ENCODE peak calls at places on chromosomes 6 and 20, in seven cellular contexts. M is M059J, G is left ventricle myocardium inferior, X is amniotic stem cell, O is transverse colon, R is IMR-90, P is NCI-H2171. Q is an unnamed sample.

GRCh38 chr6:130760006-130760405 is 67.2 kb upstream of the SMLR1 start:
- DNase-seq in M (peak), G (no peak), X (no peak), O (no peak), R (peak), P (no peak), Q (peak)

GRCh38 chr6:6270948-6271347 is 49.5 kb downstream of the F13A1 start:
- DNase-seq in M (no peak), G (no peak), X (no peak), O (no peak), R (no peak), P (no peak), Q (no peak)

GRCh38 chr20:51385941-51386530 is 156.5 kb downstream of the NFATC2 start:
- DNase-seq in M (peak), G (no peak), X (peak), O (peak), R (peak), P (no peak), Q (no peak)

GRCh38 chr6:33427585-33428218 is 7.8 kb downstream of the SYNGAP1 start:
- DNase-seq in M (peak), G (peak), X (no peak), O (peak), R (no peak), P (no peak), Q (no peak)

GRCh38 chr6:35024601-35025054 is 116.5 kb downstream of the TCP11 start:
- DNase-seq in M (peak), G (peak), X (no peak), O (peak), R (peak), P (no peak), Q (peak)

GRCh38 chr6:170146640-170147039 is 144.2 kb downstream of the DLL1 start:
- DNase-seq in M (no peak), G (no peak), X (no peak), O (no peak), R (no peak), P (no peak), Q (no peak)

GRCh38 chr6:31125162-31125561 is 4.9 kb upstream of the CDSN start:
- DNase-seq in M (peak), G (peak), X (no peak), O (no peak), R (peak), P (no peak), Q (no peak)

GRCh38 chr6:125095501-125096301 is 57.9 kb upstream of the TPD52L1 start:
- DNase-seq in M (peak), G (no peak), X (no peak), O (no peak), R (peak), P (no peak), Q (no peak)

GRCh38 chr6:100276311-100277057 is 188.2 kb downstream of the SIM1 start:
- DNase-seq in M (peak), G (no peak), X (no peak), O (no peak), R (no peak), P (no peak), Q (no peak)

GRCh38 chr6:82088978-82089855 is 158.3 kb downstream of the IBTK start:
- DNase-seq in M (no peak), G (no peak), X (no peak), O (no peak), R (peak), P (no peak), Q (no peak)

GRCh38 chr6:154569136-154569862 is 58.8 kb upstream of the CNKSR3 start:
- DNase-seq in M (no peak), G (no peak), X (no peak), O (no peak), R (no peak), P (no peak), Q (no peak)

GRCh38 chr6:121093928-121094327 is 240.4 kb downstream of the TBC1D32 start:
- DNase-seq in M (peak), G (no peak), X (peak), O (no peak), R (peak), P (no peak), Q (no peak)

GRCh38 chr6:134875367-134875766 is 74.5 kb downstream of the ALDH8A1 start:
- DNase-seq in M (peak), G (no peak), X (no peak), O (no peak), R (peak), P (no peak), Q (no peak)

GRCh38 chr6:153790881-153791473 is 248.1 kb upstream of the OPRM1 start:
- DNase-seq in M (peak), G (no peak), X (no peak), O (no peak), R (no peak), P (no peak), Q (no peak)

GRCh38 chr20:50172347-50173013 is 18.1 kb upstream of the CEBPB start:
- DNase-seq in M (peak), G (peak), X (no peak), O (peak), R (peak), P (no peak), Q (peak)

GRCh38 chr6:73513496-73513854 is 7.4 kb downstream of the EEF1A1 start:
- DNase-seq in M (peak), G (no peak), X (no peak), O (no peak), R (peak), P (no peak), Q (no peak)

GRCh38 chr6:28758046-28758817 is 165.6 kb downstream of the TRIM27 start:
- DNase-seq in M (peak), G (no peak), X (peak), O (no peak), R (peak), P (no peak), Q (no peak)

GRCh38 chr20:21505161-21505809 is 8.6 kb downstream of the NKX2-2 start:
- DNase-seq in M (peak), G (peak), X (no peak), O (peak), R (peak), P (peak), Q (peak)

GRCh38 chr6:89084954-89085353 is 4.4 kb downstream of the PNRC1 start:
- DNase-seq in M (peak), G (no peak), X (no peak), O (no peak), R (peak), P (no peak), Q (no peak)

GRCh38 chr6:42390228-42390934 is 61.3 kb downstream of the TRERF1 start:
- DNase-seq in M (no peak), G (no peak), X (no peak), O (peak), R (no peak), P (no peak), Q (no peak)

GRCh38 chr6:74879234-74879633 is 326.6 kb downstream of the COL12A1 start:
- DNase-seq in M (peak), G (no peak), X (peak), O (no peak), R (peak), P (no peak), Q (no peak)

GRCh38 chr6:33620158-33620583 is 951 bp upstream of the ITPR3 start:
- DNase-seq in M (peak), G (no peak), X (no peak), O (peak), R (no peak), P (no peak), Q (no peak)

GRCh38 chr20:50689864-50690263 is 1.5 kb downstream of the RIPOR3 start:
- DNase-seq in M (peak), G (peak), X (no peak), O (no peak), R (no peak), P (peak), Q (no peak)

GRCh38 chr6:39892490-39893129 is 41.7 kb downstream of the MOCS1 start:
- DNase-seq in M (peak), G (peak), X (peak), O (peak), R (peak), P (no peak), Q (peak)

GRCh38 chr6:157001716-157002115 is 224.5 kb downstream of the ARID1B start:
- DNase-seq in M (no peak), G (no peak), X (no peak), O (no peak), R (no peak), P (no peak), Q (no peak)

GRCh38 chr20:48523191-48523757 is 304.5 kb downstream of the PREX1 start:
- DNase-seq in M (peak), G (no peak), X (no peak), O (no peak), R (peak), P (no peak), Q (peak)

GRCh38 chr6:151616600-151616999 is 122.8 kb downstream of the CCDC170 start:
- DNase-seq in M (no peak), G (no peak), X (no peak), O (no peak), R (no peak), P (no peak), Q (no peak)

GRCh38 chr20:18679020-18679419 is 91.2 kb downstream of the DTD1 start:
- DNase-seq in M (peak), G (no peak), X (no peak), O (no peak), R (peak), P (no peak), Q (peak)

GRCh38 chr20:24651171-24651972 is 181.9 kb downstream of the SYNDIG1 start:
- DNase-seq in M (peak), G (no peak), X (peak), O (no peak), R (peak), P (no peak), Q (no peak)

GRCh38 chr6:3908961-3909360 is 59.8 kb downstream of the FAM50B start:
- DNase-seq in M (no peak), G (no peak), X (no peak), O (no peak), R (no peak), P (no peak), Q (no peak)

GRCh38 chr6:136095961-136096360 is 154.2 kb downstream of the MTFR2 start:
- DNase-seq in M (no peak), G (peak), X (no peak), O (no peak), R (no peak), P (no peak), Q (no peak)

GRCh38 chr20:11553603-11554002 is 364.1 kb upstream of the BTBD3 start:
- DNase-seq in M (peak), G (no peak), X (no peak), O (no peak), R (peak), P (no peak), Q (no peak)

GRCh38 chr6:126228001-126228791 is 111.7 kb upstream of the CENPW start:
- DNase-seq in M (no peak), G (no peak), X (no peak), O (no peak), R (no peak), P (peak), Q (peak)

GRCh38 chr20:63533871-63534393 is 3.2 kb downstream of the PTK6 start:
- DNase-seq in M (no peak), G (no peak), X (no peak), O (peak), R (no peak), P (no peak), Q (no peak)

GRCh38 chr6:131136021-131136847 is 967 bp downstream of the AKAP7 start:
- DNase-seq in M (peak), G (no peak), X (no peak), O (peak), R (peak), P (no peak), Q (no peak)

GRCh38 chr6:37130704-37131103 is 39.2 kb upstream of the PIM1 start:
- DNase-seq in M (no peak), G (no peak), X (no peak), O (peak), R (peak), P (no peak), Q (no peak)

GRCh38 chr6:108175176-108175591 is 9.4 kb downstream of the NR2E1 start:
- DNase-seq in M (no peak), G (no peak), X (no peak), O (no peak), R (no peak), P (no peak), Q (no peak)